ENCODE peak calls at places on chromosomes 12 and 14, in five cellular contexts. E is neural progenitor cell, T is HCT116, J is fibroblast of lung, A is GM12878. D is an unnamed sample.

GRCh38 chr14:41303506-41303905 is 303.2 kb upstream of the LRFN5 start:
- DNase-seq in E (no peak), T (no peak), J (no peak), A (no peak), D (no peak)

GRCh38 chr12:104220931-104221330 is 5.4 kb downstream of the TXNRD1 start:
- DNase-seq in E (no peak), T (no peak), J (no peak), A (no peak), D (no peak)

GRCh38 chr12:27999970-28000369 is 27.4 kb upstream of the PTHLH start:
- DNase-seq in E (no peak), T (no peak), J (no peak), A (no peak), D (no peak)

GRCh38 chr12:120914794-120915193 is 10.6 kb upstream of the SPPL3 start:
- DNase-seq in E (no peak), T (no peak), J (no peak), A (no peak), D (no peak)

GRCh38 chr12:130661501-130662255 is 54.4 kb downstream of the RIMBP2 start:
- DNase-seq in E (peak), T (peak), J (no peak), A (no peak), D (no peak)

GRCh38 chr14:70714055-70714550 is 72.4 kb downstream of the TTC9 start:
- DNase-seq in E (peak), T (peak), J (peak), A (peak), D (peak)

GRCh38 chr12:85920324-85920947 is 46.3 kb downstream of the NTS start:
- DNase-seq in E (peak), T (peak), J (peak), A (no peak), D (peak)

GRCh38 chr12:124422570-124423523 is 128.0 kb downstream of the RFLNA start:
- DNase-seq in E (no peak), T (peak), J (peak), A (no peak), D (no peak)

GRCh38 chr12:77049767-77050353 is 15.5 kb downstream of the E2F7 start:
- DNase-seq in E (peak), T (peak), J (peak), A (peak), D (peak)

GRCh38 chr14:103073367-103073875 is 10.6 kb upstream of the LBHD2 start:
- DNase-seq in E (no peak), T (no peak), J (no peak), A (no peak), D (no peak)

GRCh38 chr14:53528114-53528513 is 375.0 kb upstream of the DDHD1 start:
- DNase-seq in E (no peak), T (no peak), J (peak), A (no peak), D (no peak)

GRCh38 chr14:103708750-103709187 is 6.5 kb downstream of the XRCC3 start:
- DNase-seq in E (no peak), T (no peak), J (no peak), A (no peak), D (no peak)

GRCh38 chr12:47276253-47277070 is 196.7 kb upstream of the AMIGO2 start:
- DNase-seq in E (no peak), T (no peak), J (peak), A (peak), D (peak)

GRCh38 chr12:96534339-96534738 is 45.0 kb downstream of the CFAP54 start:
- DNase-seq in E (peak), T (no peak), J (no peak), A (no peak), D (no peak)

GRCh38 chr12:77190022-77190421 is 124.7 kb upstream of the E2F7 start:
- DNase-seq in E (no peak), T (no peak), J (peak), A (no peak), D (no peak)

GRCh38 chr14:60090864-60091519 is 731 bp upstream of the PCNX4 start:
- DNase-seq in E (peak), T (peak), J (peak), A (no peak), D (peak)

GRCh38 chr14:42671636-42672035 is 1065.0 kb downstream of the LRFN5 start:
- DNase-seq in E (no peak), T (no peak), J (peak), A (no peak), D (no peak)

GRCh38 chr12:53244337-53244736 is 12.3 kb upstream of the RARG start:
- DNase-seq in E (no peak), T (no peak), J (no peak), A (no peak), D (no peak)

GRCh38 chr12:64077922-64078321 is 144.2 kb downstream of the KICS2 start:
- DNase-seq in E (no peak), T (no peak), J (no peak), A (no peak), D (no peak)

GRCh38 chr14:98240396-98240795 is 1031.6 kb downstream of the BCL11B start:
- DNase-seq in E (no peak), T (no peak), J (no peak), A (no peak), D (no peak)

GRCh38 chr14:32897724-32898064 is 41.0 kb upstream of the NPAS3 start:
- DNase-seq in E (no peak), T (no peak), J (no peak), A (no peak), D (no peak)

GRCh38 chr14:32896979-32897723 is 41.5 kb upstream of the NPAS3 start:
- DNase-seq in E (no peak), T (no peak), J (peak), A (no peak), D (no peak)

GRCh38 chr14:32900602-32901001 is 38.1 kb upstream of the NPAS3 start:
- DNase-seq in E (no peak), T (no peak), J (peak), A (no peak), D (no peak)

GRCh38 chr14:32898876-32899275 is 39.8 kb upstream of the NPAS3 start:
- DNase-seq in E (no peak), T (no peak), J (peak), A (no peak), D (no peak)
- H2AFZ ChIP-seq in E (no peak), T (no peak), J (peak), A (no peak), D (no peak)

GRCh38 chr12:14954269-14954668 is 7.1 kb downstream of the ARHGDIB start:
- DNase-seq in E (no peak), T (no peak), J (no peak), A (no peak), D (peak)
- H3K4me3 ChIP-seq in E (no peak), T (no peak), J (no peak), A (peak), D (peak)

DNA sequence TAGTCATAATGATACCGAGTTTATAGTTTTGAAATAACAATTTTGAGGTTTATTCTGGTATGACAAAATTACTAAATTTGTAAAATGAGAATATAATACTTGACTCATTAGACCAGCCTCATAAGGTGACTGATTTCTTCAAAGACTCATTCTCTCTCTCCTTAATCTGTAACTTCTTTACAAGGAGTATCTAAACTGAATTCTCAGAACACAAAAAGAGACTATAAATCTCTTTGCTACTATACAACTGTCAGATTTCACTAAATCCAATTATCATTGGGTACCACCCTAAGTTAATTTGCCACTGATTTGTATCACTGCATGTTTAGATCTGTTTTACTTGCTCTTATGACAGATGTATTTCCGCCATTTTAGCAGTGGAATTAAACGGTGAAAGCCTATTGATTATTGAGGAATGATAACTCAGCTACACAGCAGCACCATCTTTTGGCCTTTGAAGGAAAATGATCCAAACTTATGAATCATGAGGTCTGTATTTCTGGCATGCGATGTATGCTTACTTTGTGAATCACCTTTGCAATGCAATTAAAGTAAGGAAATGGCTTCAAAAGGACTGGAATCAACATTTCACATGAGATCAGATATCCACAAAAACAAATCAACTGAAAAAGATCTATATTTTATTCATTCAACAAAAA is 161.2 kb downstream of the RERGL start:
- DNase-seq in E (peak), T (peak), J (peak), A (no peak), D (no peak)
- H2AFZ ChIP-seq in E (no peak), T (peak), J (no peak), A (no peak), D (no peak)

GRCh38 chr12:59381106-59381505 is 214.7 kb upstream of the SLC16A7 start:
- DNase-seq in E (no peak), T (no peak), J (no peak), A (no peak), D (no peak)

GRCh38 chr12:59388176-59388575 is 207.7 kb upstream of the SLC16A7 start:
- DNase-seq in E (no peak), T (no peak), J (no peak), A (no peak), D (no peak)

GRCh38 chr12:59388694-59389093 is 207.1 kb upstream of the SLC16A7 start:
- DNase-seq in E (no peak), T (no peak), J (no peak), A (no peak), D (no peak)

GRCh38 chr12:59383426-59383822 is 212.4 kb upstream of the SLC16A7 start:
- DNase-seq in E (no peak), T (no peak), J (peak), A (no peak), D (no peak)

DNA sequence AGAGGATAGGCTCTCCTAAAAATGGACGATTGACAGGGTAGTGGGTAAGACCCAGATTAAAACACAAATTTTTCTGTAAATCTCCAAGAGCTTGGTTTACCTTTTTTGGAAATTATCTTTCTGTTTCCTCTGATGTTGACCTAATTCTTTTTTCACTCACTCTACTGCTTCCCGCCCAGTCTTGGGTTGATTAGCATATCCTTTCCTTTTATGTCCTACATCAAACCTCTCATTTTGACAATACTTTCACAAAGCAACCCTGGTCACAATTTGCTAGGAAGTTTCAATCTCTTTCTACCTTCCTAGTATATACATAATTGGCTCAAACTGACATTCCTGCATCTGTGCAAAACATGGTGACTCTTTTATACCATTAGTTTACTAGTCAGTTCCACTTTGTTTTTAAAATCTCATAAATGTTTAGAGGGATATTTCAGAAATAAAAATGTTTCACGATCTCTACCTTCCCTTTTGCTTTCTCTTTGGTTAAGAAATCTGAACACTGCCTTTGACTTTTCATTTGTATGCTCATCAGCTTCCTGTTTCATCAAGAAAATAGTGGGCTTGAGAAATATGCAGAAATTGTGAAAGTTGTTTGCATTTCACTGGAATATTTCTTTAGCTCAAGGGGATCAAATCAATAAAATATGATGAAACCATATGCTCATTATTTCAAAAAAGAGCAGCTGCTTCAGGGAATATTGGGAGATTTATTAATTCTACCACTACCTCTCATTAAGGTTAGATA is 213.0 kb upstream of the SLC16A7 start:
- DNase-seq in E (no peak), T (no peak), J (peak), A (no peak), D (no peak)
- H3K4me3 ChIP-seq in E (no peak), T (no peak), J (peak), A (no peak), D (no peak)